ENCODE peak calls at places on chromosomes 12 and 14, in nine cellular contexts. C is adrenal gland; S is CD4-positive, alpha-beta T cell; N is CD4-positive, alpha-beta memory T cell; P is SJSA1; I is tibial artery; F is CD8-positive, alpha-beta memory T cell; Q is thoracic aorta; D is CD4-positive, CD25-positive, alpha-beta regulatory T cell. Z is an unnamed sample. For H3K9me3, the result is how much of the 10 kb centered on the place peaks cover.

GRCh38 chr12:67790660-67791059 is 142.1 kb downstream of the DYRK2 start:
- DNase-seq in C (no peak), S (no peak), N (no peak), P (no peak), I (no peak), F (no peak), Q (no peak), D (no peak), Z (no peak)

GRCh38 chr14:99382781-99383456 is 97.7 kb downstream of the SETD3 start:
- DNase-seq in C (no peak), S (no peak), N (no peak), P (peak), I (no peak), F (no peak), Q (no peak), D (no peak), Z (no peak)

GRCh38 chr14:101242442-101243385 is 318.6 kb upstream of the DIO3 start:
- DNase-seq in C (no peak), S (no peak), N (no peak), P (no peak), I (peak), F (no peak), Q (no peak), D (no peak), Z (no peak)

GRCh38 chr14:102081231-102082080 is 5.4 kb downstream of the HSP90AA1 start:
- DNase-seq in C (no peak), S (no peak), N (no peak), P (no peak), I (no peak), F (no peak), Q (no peak), D (no peak), Z (no peak)

GRCh38 chr14:41154143-41154807 is 452.4 kb upstream of the LRFN5 start:
- DNase-seq in C (no peak), S (no peak), N (no peak), P (no peak), I (no peak), F (no peak), Q (no peak), D (no peak), Z (no peak)

GRCh38 chr12:9872743-9873142 is 3.6 kb upstream of the CLEC2B start:
- DNase-seq in C (no peak), S (no peak), N (no peak), P (no peak), I (no peak), F (no peak), Q (no peak), D (no peak), Z (no peak)

GRCh38 chr14:83347874-83348273 is 1814.2 kb upstream of the SEL1L start:
- DNase-seq in C (no peak), S (no peak), N (no peak), P (no peak), I (no peak), F (no peak), Q (no peak), D (no peak), Z (no peak)

GRCh38 chr12:106586803-106587684 is 4.2 kb downstream of the RFX4 start:
- DNase-seq in C (no peak), S (no peak), N (no peak), P (no peak), I (no peak), F (no peak), Q (no peak), D (no peak), Z (no peak)

GRCh38 chr14:51922624-51923023 is 62.2 kb downstream of the GNG2 start:
- DNase-seq in C (no peak), S (no peak), N (no peak), P (no peak), I (no peak), F (no peak), Q (no peak), D (no peak), Z (no peak)

GRCh38 chr14:59483360-59483759 is 848 bp downstream of the L3HYPDH start:
- DNase-seq in C (peak), S (no peak), N (no peak), P (peak), I (peak), F (no peak), Q (peak), D (peak), Z (no peak)

GRCh38 chr12:89960607-89961394 is 252.2 kb upstream of the ATP2B1 start:
- DNase-seq in C (no peak), S (no peak), N (no peak), P (no peak), I (no peak), F (no peak), Q (no peak), D (no peak), Z (peak)

GRCh38 chr14:31933716-31934115 is 143.4 kb upstream of the ARHGAP5 start:
- DNase-seq in C (no peak), S (no peak), N (no peak), P (no peak), I (no peak), F (no peak), Q (no peak), D (no peak), Z (no peak)

GRCh38 chr14:55340482-55340881 is 69.3 kb downstream of the FBXO34 start:
- DNase-seq in C (no peak), S (no peak), N (no peak), P (no peak), I (no peak), F (no peak), Q (no peak), D (no peak), Z (no peak)

GRCh38 chr14:77421241-77421640 is 2.1 kb downstream of the NOXRED1 start:
- DNase-seq in C (no peak), S (no peak), N (no peak), P (no peak), I (no peak), F (no peak), Q (no peak), D (no peak), Z (no peak)

GRCh38 chr14:49770212-49770817 is 2.4 kb downstream of the KLHDC2 start:
- DNase-seq in C (no peak), S (no peak), N (no peak), P (peak), I (no peak), F (no peak), Q (no peak), D (no peak), Z (peak)

GRCh38 chr14:64792231-64792630 is 87.5 kb downstream of the SPTB start:
- DNase-seq in C (peak), S (no peak), N (no peak), P (no peak), I (no peak), F (no peak), Q (no peak), D (no peak), Z (no peak)

GRCh38 chr14:92471919-92472318 is 41.7 kb upstream of the RIN3 start:
- DNase-seq in C (peak), S (no peak), N (no peak), P (peak), I (no peak), F (no peak), Q (no peak), D (no peak), Z (peak)
- H3K9me3 ChIP-seq in C (under half), S (under half), N (under half), P (under half), I (under half), F (under half), Q (under half), D (under half), Z (under half)

DNA sequence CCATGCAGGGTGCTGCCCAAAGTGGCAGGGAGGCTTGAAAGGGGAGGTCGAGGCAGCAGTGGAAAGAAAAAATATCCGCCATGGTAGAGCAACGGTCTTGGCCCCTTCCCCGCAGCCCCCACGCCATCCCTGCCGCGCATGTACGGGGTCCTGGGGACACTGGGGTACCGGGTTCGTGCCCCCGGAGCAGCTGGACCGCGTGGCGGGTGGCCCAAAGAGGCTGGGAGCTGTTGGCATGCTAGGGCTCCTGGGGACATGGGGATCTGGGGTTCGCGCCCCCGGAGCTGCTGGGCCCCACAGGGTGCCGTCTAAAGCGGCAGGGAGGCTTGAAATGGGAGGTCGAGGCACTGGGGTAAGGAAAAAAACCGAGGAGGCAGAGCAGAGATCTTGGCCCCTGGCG is 316.5 kb downstream of the ALG10 start:
- DNase-seq in C (no peak), S (no peak), N (no peak), P (no peak), I (no peak), F (no peak), Q (no peak), D (no peak), Z (no peak)
- H3K9me3 ChIP-seq in C (under half), S (under half), N (under half), P (under half), I (under half), F (under half), Q (under half), D (under half), Z (under half)

GRCh38 chr14:87397499-87397898 is 595.5 kb downstream of the GALC start:
- DNase-seq in C (no peak), S (no peak), N (no peak), P (no peak), I (no peak), F (no peak), Q (no peak), D (no peak), Z (no peak)
- H3K9me3 ChIP-seq in C (under half), S (under half), N (under half), P (under half), I (under half), F (under half), Q (under half), D (under half), Z (under half)

DNA sequence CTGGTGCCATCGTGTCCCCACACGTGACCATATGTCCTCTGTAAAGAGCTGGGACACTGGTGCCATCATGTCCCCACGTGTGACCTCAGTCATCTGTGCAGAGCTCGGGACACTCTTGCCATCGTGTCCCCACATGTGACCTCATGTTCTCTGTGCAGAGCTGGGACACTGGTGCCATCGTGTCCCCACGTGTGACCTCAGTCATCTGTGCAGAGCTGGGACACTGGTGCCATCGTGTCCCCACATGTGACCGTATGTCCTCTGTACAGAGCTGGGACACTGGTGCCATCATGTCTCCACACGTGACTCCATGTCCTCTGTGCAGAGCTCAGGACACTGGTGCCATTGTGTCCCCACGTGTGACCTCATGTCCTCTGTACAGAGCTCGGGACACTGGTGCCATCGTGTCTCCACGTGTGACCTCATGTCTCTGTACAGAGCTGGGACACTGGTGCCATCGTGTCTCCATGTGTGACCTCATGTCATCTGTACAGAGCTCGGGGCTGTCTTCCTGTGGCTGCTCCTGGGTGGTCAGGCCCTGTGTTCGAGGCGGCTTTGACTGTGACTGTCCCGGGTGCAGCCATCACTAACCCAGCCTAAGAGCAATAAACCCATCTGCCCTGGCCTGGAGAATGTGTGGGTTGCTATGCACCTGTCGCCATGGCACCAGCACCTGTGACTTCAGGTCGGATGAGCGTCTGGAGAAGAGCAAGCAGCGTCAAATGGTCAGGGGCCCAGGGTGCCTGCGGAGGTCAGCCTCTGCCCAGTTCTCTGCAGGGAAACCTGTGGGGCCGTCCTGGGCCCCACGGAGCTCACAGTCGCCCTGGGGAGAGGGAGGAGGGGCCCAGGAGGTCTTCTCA is 334.5 kb downstream of the ADGRD1 start:
- DNase-seq in C (no peak), S (no peak), N (no peak), P (peak), I (peak), F (no peak), Q (no peak), D (no peak), Z (no peak)
- H3K9me3 ChIP-seq in C (under half), S (under half), N (under half), P (under half), I (under half), F (under half), Q (under half), D (under half), Z (under half)

GRCh38 chr12:34339922-34340321 is 317.6 kb downstream of the ALG10 start:
- DNase-seq in C (no peak), S (no peak), N (no peak), P (no peak), I (no peak), F (no peak), Q (no peak), D (no peak), Z (no peak)

GRCh38 chr12:34340534-34341361 is 318.5 kb downstream of the ALG10 start:
- DNase-seq in C (no peak), S (no peak), N (no peak), P (no peak), I (no peak), F (no peak), Q (no peak), D (no peak), Z (no peak)

GRCh38 chr12:34343345-34343744 is 321.0 kb downstream of the ALG10 start:
- DNase-seq in C (no peak), S (no peak), N (no peak), P (no peak), I (no peak), F (no peak), Q (no peak), D (no peak), Z (no peak)

GRCh38 chr12:34342048-34342447 is 319.8 kb downstream of the ALG10 start:
- DNase-seq in C (no peak), S (no peak), N (no peak), P (no peak), I (no peak), F (no peak), Q (no peak), D (no peak), Z (no peak)

GRCh38 chr12:34341362-34341733 is 319.1 kb downstream of the ALG10 start:
- DNase-seq in C (no peak), S (no peak), N (no peak), P (no peak), I (no peak), F (no peak), Q (no peak), D (no peak), Z (no peak)
- H3K9me3 ChIP-seq in C (under half), S (under half), N (under half), P (under half), I (under half), F (under half), Q (under half), D (under half), Z (under half)

GRCh38 chr12:110636516-110636915 is 22.6 kb downstream of the TCTN1 start:
- DNase-seq in C (no peak), S (no peak), N (no peak), P (no peak), I (peak), F (no peak), Q (no peak), D (no peak), Z (no peak)

GRCh38 chr12:110637869-110638441 is 24.0 kb downstream of the TCTN1 start:
- DNase-seq in C (no peak), S (no peak), N (no peak), P (no peak), I (no peak), F (no peak), Q (no peak), D (no peak), Z (no peak)

GRCh38 chr12:110639336-110640178 is 25.6 kb downstream of the TCTN1 start:
- DNase-seq in C (no peak), S (no peak), N (no peak), P (no peak), I (no peak), F (no peak), Q (no peak), D (no peak), Z (no peak)

GRCh38 chr12:110640275-110641025 is 26.5 kb downstream of the TCTN1 start:
- DNase-seq in C (no peak), S (no peak), N (no peak), P (no peak), I (no peak), F (no peak), Q (no peak), D (no peak), Z (no peak)

GRCh38 chr12:110638792-110639191 is 24.9 kb downstream of the TCTN1 start:
- DNase-seq in C (no peak), S (no peak), N (no peak), P (no peak), I (no peak), F (no peak), Q (no peak), D (no peak), Z (no peak)
- H3K9me3 ChIP-seq in C (under half), S (under half), N (under half), P (under half), I (under half), F (under half), Q (under half), D (under half), Z (under half)

DNA sequence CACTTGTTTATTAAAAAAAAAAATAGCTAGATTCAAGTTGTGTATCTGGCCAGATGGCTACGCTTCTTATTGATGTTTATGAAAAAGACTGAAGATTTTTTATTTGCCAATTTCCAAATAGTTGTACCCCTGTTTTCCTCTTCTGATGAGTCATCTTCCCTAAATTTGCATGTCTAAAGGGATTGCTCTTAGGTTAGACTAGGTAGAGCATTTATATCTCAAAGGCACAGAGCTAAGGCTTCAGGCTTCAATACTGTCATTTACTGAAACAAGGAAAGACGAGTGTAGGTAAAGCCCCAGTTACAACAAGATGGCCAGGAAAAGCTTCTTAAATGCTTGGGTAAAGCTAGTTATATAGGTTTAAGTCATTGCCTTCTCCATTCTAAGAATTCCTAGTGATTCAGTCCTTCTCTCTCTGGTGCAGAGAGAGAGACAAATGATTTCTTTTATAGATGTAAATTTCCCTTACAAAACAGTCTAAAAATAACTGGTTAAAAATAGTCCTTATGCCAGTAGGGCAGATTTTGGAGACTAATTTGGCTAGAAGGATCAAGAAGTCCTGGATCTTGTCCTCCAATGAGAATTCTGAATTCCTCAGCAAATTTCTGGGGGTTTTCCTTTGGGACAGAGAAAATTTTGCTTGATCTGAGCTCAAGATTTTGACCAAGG is 26.1 kb downstream of the LEMD3 start:
- DNase-seq in C (no peak), S (no peak), N (no peak), P (no peak), I (no peak), F (no peak), Q (no peak), D (no peak), Z (no peak)
- H3K9me3 ChIP-seq in C (under half), S (under half), N (under half), P (under half), I (under half), F (under half), Q (under half), D (under half), Z (under half)